ENCODE peak calls at places on chromosome 14, in six cellular contexts. W is ovary, Y is A549, P is upper lobe of left lung, T is tibial nerve, I is HepG2. B is an unnamed sample.

GRCh38 chr14:23286904-23287479 is 1.1 kb upstream of the HOMEZ start:
- DNase-seq in Y (no peak), W (no peak), I (no peak), T (no peak), P (no peak), B (no peak)

GRCh38 chr14:53038629-53039028 is 87.8 kb upstream of the FERMT2 start:
- DNase-seq in Y (no peak), W (no peak), I (no peak), T (no peak), P (no peak), B (no peak)

GRCh38 chr14:103391048-103391447 is 5.8 kb downstream of the MARK3 start:
- DNase-seq in P (no peak), I (peak; percentile 44), Y (peak; percentile 74), W (no peak), T (peak; percentile 48), B (no peak)

GRCh38 chr14:39268393-39268792 is 34.7 kb downstream of the MIA2 start:
- DNase-seq in T (no peak), I (peak; percentile 43), P (no peak), Y (peak; percentile 15), W (no peak), B (no peak)

GRCh38 chr14:79967001-79967400 is 244.3 kb downstream of the DIO2 start:
- DNase-seq in Y (no peak), T (no peak), I (no peak), W (no peak), P (no peak), B (no peak)

GRCh38 chr14:101620039-101620788 is 58.9 kb downstream of the DIO3 start:
- DNase-seq in T (no peak), W (no peak), I (no peak), P (no peak), Y (no peak), B (no peak)

GRCh38 chr14:68978550-68978911 is 571 bp downstream of the ACTN1 start:
- DNase-seq in P (peak; percentile 72), W (peak; percentile 78), T (peak; percentile 35), I (no peak), Y (no peak), B (peak; percentile 79)

GRCh38 chr14:22849212-22849819 is 12.9 kb downstream of the MMP14 start:
- DNase-seq in Y (no peak), T (peak; percentile 75), W (peak; percentile 87), P (no peak), I (no peak), B (peak; percentile 89)

GRCh38 chr14:74702293-74702692 is 10.6 kb downstream of the AREL1 start:
- DNase-seq in Y (peak; percentile 13), P (no peak), W (no peak), T (no peak), I (no peak), B (no peak)

GRCh38 chr14:21268612-21269251 is 510 bp downstream of the HNRNPC start:
- DNase-seq in P (peak; percentile 37), T (peak; percentile 61), I (peak; percentile 77), Y (peak; percentile 78), W (peak; percentile 20), B (no peak)

GRCh38 chr14:23285530-23286019 is 357 bp downstream of the HOMEZ start:
- DNase-seq in P (no peak), W (no peak), I (no peak), Y (no peak), T (no peak), B (no peak)

GRCh38 chr14:20904393-20905029 is 13.3 kb downstream of the RNASE3 start:
- DNase-seq in T (no peak), Y (no peak), I (peak; percentile 16), P (peak; percentile 39), W (no peak), B (no peak)

GRCh38 chr14:69715725-69716482 is 51.0 kb upstream of the SRSF5 start:
- DNase-seq in T (peak; percentile 76), I (no peak), P (peak; percentile 80), W (peak; percentile 61), Y (no peak), B (no peak)

GRCh38 chr14:64724578-64724930 is 20.3 kb downstream of the PLEKHG3 start:
- DNase-seq in W (no peak), T (no peak), P (no peak), Y (no peak), I (no peak), B (no peak)

GRCh38 chr14:72701232-72701555 is 192.7 kb downstream of the DPF3 start:
- DNase-seq in T (no peak), Y (no peak), I (no peak), P (no peak), W (no peak), B (no peak)

GRCh38 chr14:67487937-67488893 is at the start of gene TMEM229B:
- DNase-seq in T (no peak), P (peak; percentile 65), Y (no peak), I (no peak), W (no peak), B (no peak)
- TF ChIP-seq EP300 in T (no peak), P (no peak), Y (no peak), I (no peak), W (no peak), B (no peak)

GRCh38 chr14:77043177-77043983 is 14.9 kb upstream of the IRF2BPL start:
- DNase-seq in Y (peak; percentile 49), P (no peak), I (peak; percentile 89), T (peak; percentile 71), W (peak; percentile 61), B (no peak)
- TF ChIP-seq EP300 in Y (peak; percentile 17), P (peak; percentile 81), I (peak; percentile 83), T (peak; percentile 65), W (peak; percentile 96), B (no peak)

GRCh38 chr14:35046048-35046750 is at the start of gene FAM177A1:
- DNase-seq in T (peak; percentile 95), I (peak; percentile 99), P (peak; percentile 99), Y (peak; percentile 98), W (peak; percentile 97), B (peak; percentile 99)
- TF ChIP-seq EP300 in T (peak; percentile 71), I (peak; percentile 41), P (no peak), Y (no peak), W (peak; percentile 68), B (no peak)

GRCh38 chr14:81829447-81829846 is 295.8 kb upstream of the SEL1L start:
- DNase-seq in P (no peak), Y (no peak), W (no peak), I (no peak), T (no peak), B (no peak)

GRCh38 chr14:81831128-81831815 is 297.6 kb upstream of the SEL1L start:
- DNase-seq in Y (no peak), W (no peak), P (no peak), T (peak; percentile 46), I (no peak), B (no peak)

GRCh38 chr14:81826080-81826479 is 292.4 kb upstream of the SEL1L start:
- DNase-seq in I (no peak), Y (no peak), W (no peak), P (no peak), T (no peak), B (no peak)
- TF ChIP-seq EP300 in I (no peak), Y (no peak), W (no peak), P (no peak), T (no peak), B (no peak)

GRCh38 chr14:92500491-92500941 is 13.1 kb upstream of the RIN3 start:
- DNase-seq in Y (no peak), P (peak; percentile 15), T (no peak), W (no peak), I (peak; percentile 67), B (peak; percentile 63)

GRCh38 chr14:92496458-92496857 is 17.1 kb upstream of the RIN3 start:
- DNase-seq in P (no peak), W (no peak), Y (no peak), T (no peak), I (no peak), B (no peak)

GRCh38 chr14:92501891-92502351 is 11.7 kb upstream of the RIN3 start:
- DNase-seq in Y (no peak), W (no peak), T (no peak), I (no peak), P (no peak), B (no peak)

GRCh38 chr14:92497391-92497790 is 16.2 kb upstream of the RIN3 start:
- DNase-seq in T (no peak), P (peak; percentile 8), W (no peak), Y (no peak), I (no peak), B (peak; percentile 31)

GRCh38 chr14:92499216-92499615 is 14.4 kb upstream of the RIN3 start:
- DNase-seq in I (no peak), Y (no peak), P (no peak), T (no peak), W (no peak), B (no peak)
- TF ChIP-seq EP300 in I (no peak), Y (no peak), P (no peak), T (no peak), W (no peak), B (no peak)

GRCh38 chr14:105092912-105093425 is 27.7 kb upstream of the GPR132 start:
- DNase-seq in Y (peak; percentile 85), I (no peak), W (peak; percentile 72), P (peak; percentile 62), T (no peak), B (peak; percentile 73)
- TF ChIP-seq EP300 in Y (no peak), I (no peak), W (no peak), P (no peak), T (no peak), B (no peak)

GRCh38 chr14:71400821-71401447 is 493.7 kb downstream of the PCNX1 start:
- DNase-seq in I (no peak), Y (no peak), W (no peak), T (no peak), P (no peak), B (no peak)

GRCh38 chr14:71410578-71411279 is 503.5 kb downstream of the PCNX1 start:
- DNase-seq in T (no peak), W (no peak), Y (no peak), I (no peak), P (no peak), B (no peak)

GRCh38 chr14:71403673-71404072 is 496.4 kb downstream of the PCNX1 start:
- DNase-seq in P (no peak), T (no peak), Y (peak; percentile 20), W (no peak), I (peak; percentile 39), B (no peak)

GRCh38 chr14:71408362-71409035 is 501.2 kb downstream of the PCNX1 start:
- DNase-seq in P (no peak), T (no peak), Y (no peak), I (no peak), W (no peak), B (no peak)

GRCh38 chr14:71405676-71406075 is 498.4 kb downstream of the PCNX1 start:
- DNase-seq in T (no peak), I (no peak), P (no peak), Y (no peak), W (no peak), B (no peak)
- TF ChIP-seq EP300 in T (no peak), I (no peak), P (no peak), Y (no peak), W (no peak), B (no peak)

GRCh38 chr14:96204151-96205058 is at the start of gene BDKRB2:
- DNase-seq in T (peak; percentile 74), W (peak; percentile 65), I (peak; percentile 54), P (peak; percentile 75), Y (peak; percentile 76), B (peak; percentile 87)
- TF ChIP-seq EP300 in T (no peak), W (no peak), I (no peak), P (no peak), Y (no peak), B (no peak)